ENCODE peak calls at places on chromosomes 3 and 15, in seven cellular contexts. F, T, X, B, I, P and L are unnamed samples.
A peak's percentile ranks its signal among the peaks of the same experiment; 100 is the strongest.

GRCh38 chr3:191217331-191217730 is 18.3 kb downstream of the OSTN start:
- DNase-seq in I (no peak), T (no peak), P (no peak), X (no peak), F (no peak), B (no peak), L (no peak)

GRCh38 chr3:24830230-24831152 is 335.8 kb upstream of the THRB start:
- DNase-seq in B (no peak), X (no peak), F (no peak), T (no peak), I (no peak), P (no peak), L (no peak)

GRCh38 chr3:188925376-188925775 is 246.4 kb upstream of the TPRG1 start:
- DNase-seq in F (no peak), P (no peak), T (no peak), B (no peak), I (no peak), X (no peak), L (no peak)

GRCh38 chr15:68304611-68305337 is 27.2 kb downstream of the FEM1B start:
- DNase-seq in I (no peak), T (no peak), X (peak; percentile 62), P (no peak), B (no peak), F (no peak), L (no peak)

GRCh38 chr3:135965129-135965505 is 411 bp upstream of the PPP2R3A start:
- DNase-seq in F (no peak), I (peak; percentile 32), P (peak; percentile 26), T (no peak), B (no peak), X (no peak), L (no peak)

GRCh38 chr3:72447059-72447946 is 400.9 kb downstream of the SHQ1 start:
- DNase-seq in P (peak; percentile 86), I (peak; percentile 92), T (peak; percentile 51), X (peak; percentile 97), F (peak; percentile 97), B (peak; percentile 83), L (peak; percentile 98)

GRCh38 chr3:116425126-116425525 is 20.2 kb downstream of the LSAMP start:
- DNase-seq in T (no peak), I (no peak), X (no peak), P (no peak), B (no peak), F (no peak), L (no peak)

GRCh38 chr3:193962986-193963683 is 172.8 kb upstream of the HES1 start:
- DNase-seq in I (no peak), F (no peak), P (no peak), T (no peak), X (no peak), B (no peak), L (no peak)

GRCh38 chr15:50506121-50506520 is 40.3 kb downstream of the USP50 start:
- DNase-seq in B (no peak), I (no peak), X (peak; percentile 83), F (no peak), P (no peak), T (no peak), L (no peak)

GRCh38 chr15:67501836-67502461 is 19.0 kb upstream of the C15orf61 start:
- DNase-seq in X (no peak), I (no peak), F (no peak), T (no peak), P (no peak), B (no peak), L (no peak)

GRCh38 chr15:47066386-47066785 is 650.9 kb upstream of the SEMA6D start:
- DNase-seq in F (no peak), T (no peak), I (no peak), B (no peak), P (no peak), X (no peak), L (no peak)

GRCh38 chr3:182710557-182711157 is 82.6 kb upstream of the ATP11B start:
- DNase-seq in I (no peak), F (no peak), X (no peak), T (no peak), P (peak; percentile 13), B (no peak), L (peak; percentile 10)

GRCh38 chr15:50463423-50464358 is 39.5 kb downstream of the USP8 start:
- DNase-seq in P (peak; percentile 68), X (no peak), I (no peak), F (no peak), B (no peak), T (no peak), L (no peak)

GRCh38 chr15:70762469-70763119 is 764 bp downstream of the UACA start:
- DNase-seq in T (no peak), F (peak; percentile 72), B (peak; percentile 29), P (peak; percentile 75), X (peak; percentile 87), I (no peak), L (no peak)

GRCh38 chr3:100563652-100564215 is 45.7 kb upstream of the ADGRG7 start:
- DNase-seq in B (no peak), P (no peak), F (no peak), T (no peak), I (no peak), X (no peak), L (no peak)

GRCh38 chr3:178078933-178079332 is 457.3 kb upstream of the KCNMB2 start:
- DNase-seq in B (no peak), X (no peak), F (no peak), T (no peak), P (peak; percentile 49), I (no peak), L (no peak)

GRCh38 chr15:40329804-40330203 is 6.3 kb downstream of the INAFM2 start:
- DNase-seq in F (no peak), X (no peak), I (no peak), B (no peak), T (no peak), P (no peak), L (no peak)
- H3K4me1 ChIP-seq in F (peaks cover 85% of the 10 kb centered on the region), X (peaks cover 42% of the 10 kb centered on the region), I (peaks cover 28% of the 10 kb centered on the region), B (no peaks in the 10 kb centered on the region), T (peaks cover 85% of the 10 kb centered on the region), P (peaks cover 55% of the 10 kb centered on the region), L (peaks cover 4% of the 10 kb centered on the region)

DNA sequence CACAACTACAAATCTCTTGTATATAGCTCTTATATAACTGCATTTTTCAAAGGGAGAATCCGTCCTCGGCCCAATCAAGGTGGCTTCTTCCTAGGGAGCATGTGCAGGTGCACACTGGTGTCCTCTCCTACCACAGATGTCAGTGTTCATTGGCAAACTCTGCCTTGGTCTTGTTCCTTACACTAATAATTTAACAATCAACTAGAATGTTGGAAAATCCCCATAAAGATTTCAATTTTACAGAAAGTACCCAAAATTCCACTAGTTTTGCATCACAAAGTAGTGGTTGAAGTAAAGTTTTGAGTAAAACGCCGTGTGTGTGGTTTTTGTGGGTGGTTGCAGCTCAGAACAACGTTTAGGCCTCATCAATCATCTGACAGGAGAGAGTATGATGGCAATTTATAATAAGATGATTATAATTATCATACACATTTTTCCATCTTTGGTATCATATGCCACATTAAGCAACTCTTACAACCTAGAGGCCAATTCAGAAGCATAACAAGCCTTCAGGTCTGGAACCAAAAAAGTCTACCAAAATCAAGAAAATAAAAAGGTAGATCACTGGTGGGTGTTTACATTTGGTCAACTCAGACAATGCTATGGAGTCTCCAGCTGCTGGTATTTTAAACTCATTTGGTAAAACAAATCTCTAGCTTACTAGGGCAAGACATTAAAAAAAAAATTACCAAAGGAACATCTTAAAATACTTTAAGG is 128.9 kb upstream of the BHLHE40 start:
- DNase-seq in X (no peak), B (no peak), F (no peak), T (no peak), P (no peak), I (no peak), L (no peak)
- H3K4me1 ChIP-seq in X (no peaks in the 10 kb centered on the region), B (no peaks in the 10 kb centered on the region), F (no peaks in the 10 kb centered on the region), T (peaks cover 60% of the 10 kb centered on the region), P (no peaks in the 10 kb centered on the region), I (no peaks in the 10 kb centered on the region), L (peaks cover 63% of the 10 kb centered on the region)

DNA sequence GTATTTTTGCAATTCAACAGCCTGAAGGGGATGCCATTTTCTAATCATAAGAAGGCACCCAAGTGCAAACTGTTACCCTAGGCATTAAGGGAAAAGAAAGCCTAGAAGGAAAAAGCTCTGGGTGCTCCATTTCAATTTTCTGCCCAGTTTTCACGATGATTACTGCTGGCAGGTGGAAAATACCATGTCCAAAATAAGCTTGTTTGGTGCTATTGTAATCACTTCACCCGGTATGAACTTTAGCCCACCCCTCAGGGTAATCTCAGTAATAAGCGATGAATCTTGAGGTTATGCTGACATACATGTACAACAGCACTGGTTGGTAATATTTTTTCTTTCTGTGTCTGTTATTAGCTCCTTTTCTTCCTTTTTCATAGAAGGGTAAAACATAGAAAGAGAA is 88.6 kb upstream of the MEX3B start:
- DNase-seq in I (no peak), P (no peak), F (no peak), T (no peak), B (no peak), X (no peak), L (no peak)
- H3K4me1 ChIP-seq in I (no peaks in the 10 kb centered on the region), P (peaks cover 27% of the 10 kb centered on the region), F (no peaks in the 10 kb centered on the region), T (peaks cover 11% of the 10 kb centered on the region), B (no peaks in the 10 kb centered on the region), X (no peaks in the 10 kb centered on the region), L (no peaks in the 10 kb centered on the region)

GRCh38 chr3:150077581-150078247 is 107.0 kb upstream of the PFN2 start:
- DNase-seq in P (peak; percentile 81), I (no peak), X (no peak), B (no peak), T (no peak), F (no peak), L (no peak)
- H3K4me1 ChIP-seq in P (peaks cover 24% of the 10 kb centered on the region), I (no peaks in the 10 kb centered on the region), X (no peaks in the 10 kb centered on the region), B (no peaks in the 10 kb centered on the region), T (no peaks in the 10 kb centered on the region), F (peaks cover 9% of the 10 kb centered on the region), L (no peaks in the 10 kb centered on the region)

DNA sequence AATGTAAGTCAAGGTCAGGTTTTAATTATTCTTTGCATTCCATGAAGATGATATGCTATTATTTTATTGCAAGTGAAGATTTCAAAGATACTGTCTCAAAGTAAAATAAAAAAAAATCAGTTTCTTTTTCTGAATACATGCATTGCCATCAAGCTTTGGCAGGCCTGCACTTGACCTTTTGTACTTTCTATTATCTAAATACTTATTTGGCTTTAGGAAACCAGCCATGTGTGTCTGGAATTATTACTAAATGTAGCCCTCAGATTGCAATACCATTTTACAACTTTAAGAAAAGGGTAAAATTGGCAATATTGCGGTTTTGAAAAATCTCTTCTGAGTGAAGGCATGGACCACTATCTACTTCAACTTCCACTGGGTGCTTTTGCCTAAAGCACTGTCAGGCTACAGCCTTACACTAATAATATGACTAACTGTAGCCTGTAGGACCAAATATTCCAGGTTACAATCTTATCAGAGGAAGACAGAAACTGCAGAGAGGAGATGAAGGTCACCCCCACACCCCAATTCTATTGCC is 349.4 kb upstream of the DCBLD2 start:
- DNase-seq in X (no peak), F (no peak), P (no peak), B (no peak), I (no peak), T (no peak), L (no peak)
- H3K4me1 ChIP-seq in X (no peaks in the 10 kb centered on the region), F (peaks cover 6% of the 10 kb centered on the region), P (peaks cover 3% of the 10 kb centered on the region), B (no peaks in the 10 kb centered on the region), I (peaks cover 3% of the 10 kb centered on the region), T (peaks cover 51% of the 10 kb centered on the region), L (no peaks in the 10 kb centered on the region)